ENCODE peak calls at places on chromosomes 7 and 10, in nine cellular contexts. X, Q, K, B, I, C, F, T and E are unnamed samples.
A peak's percentile ranks its signal among the peaks of the same experiment; 100 is the strongest.

GRCh38 chr7:601573-602340 is 82.1 kb upstream of the PDGFA start:
- DNase-seq in X (peak; percentile 76), C (no peak), F (peak; percentile 68), Q (no peak), K (peak; percentile 91), B (peak; percentile 47), T (no peak), I (no peak), E (peak; percentile 49)

GRCh38 chr7:2959343-2959680 is 84.4 kb downstream of the CARD11 start:
- DNase-seq in X (no peak), Q (no peak), K (no peak), C (no peak), B (no peak), I (no peak), F (no peak), T (no peak), E (no peak)

GRCh38 chr7:151927011-151927410 is 29.2 kb upstream of the GALNTL5 start:
- DNase-seq in F (no peak), X (no peak), T (no peak), B (no peak), I (no peak), Q (no peak), C (no peak), K (no peak), E (no peak)

GRCh38 chr7:137716061-137716460 is 130.7 kb downstream of the DGKI start:
- DNase-seq in K (no peak), X (no peak), F (no peak), T (no peak), C (no peak), I (no peak), Q (no peak), B (no peak), E (no peak)

GRCh38 chr7:135858851-135859250 is 110.2 kb upstream of the FAM180A start:
- DNase-seq in C (no peak), Q (no peak), X (no peak), I (no peak), T (no peak), K (no peak), B (no peak), F (no peak), E (no peak)

GRCh38 chr10:33277135-33277536 is 57.3 kb downstream of the NRP1 start:
- DNase-seq in C (peak; percentile 61), I (no peak), X (no peak), K (no peak), Q (no peak), T (no peak), B (peak; percentile 71), F (no peak), E (peak; percentile 68)

GRCh38 chr7:91356915-91357314 is 92.7 kb downstream of the FZD1 start:
- DNase-seq in K (no peak), F (no peak), I (no peak), B (no peak), C (no peak), T (peak; percentile 75), X (no peak), Q (no peak), E (no peak)

GRCh38 chr7:130926021-130926691 is 192.1 kb upstream of the KLF14 start:
- DNase-seq in F (no peak), C (no peak), T (no peak), Q (no peak), X (peak; percentile 48), K (no peak), B (no peak), I (peak; percentile 20), E (no peak)

GRCh38 chr10:73859441-73860049 is 14.8 kb downstream of the CAMK2G start:
- DNase-seq in X (peak; percentile 66), T (no peak), I (no peak), B (peak; percentile 41), Q (no peak), C (no peak), F (peak; percentile 14), K (no peak), E (no peak)

GRCh38 chr7:77450054-77450453 is 33.9 kb upstream of the GSAP start:
- DNase-seq in Q (peak; percentile 26), K (no peak), C (peak; percentile 63), I (no peak), F (no peak), T (no peak), B (peak; percentile 71), X (no peak), E (no peak)

GRCh38 chr10:86938260-86938659 is 19.2 kb downstream of the MMRN2 start:
- DNase-seq in B (no peak), I (no peak), K (no peak), C (no peak), T (no peak), X (no peak), F (no peak), Q (no peak), E (no peak)

GRCh38 chr7:128872394-128872824 is 9.8 kb downstream of the ATP6V1F start:
- DNase-seq in C (no peak), Q (no peak), K (no peak), F (no peak), B (no peak), I (peak; percentile 18), T (no peak), X (no peak), E (no peak)

GRCh38 chr10:100510533-100511308 is 8.9 kb downstream of the SEC31B start:
- DNase-seq in Q (no peak), X (peak; percentile 87), C (no peak), K (no peak), I (peak; percentile 75), B (no peak), T (no peak), F (peak; percentile 23), E (no peak)

GRCh38 chr7:12623885-12624498 is 53.5 kb downstream of the SCIN start:
- DNase-seq in C (peak; percentile 32), X (no peak), T (peak; percentile 26), K (no peak), I (peak; percentile 23), B (peak; percentile 57), F (no peak), Q (peak; percentile 69), E (peak; percentile 54)

GRCh38 chr10:120188950-120189349 is 268.1 kb upstream of the PLPP4 start:
- DNase-seq in Q (no peak), T (no peak), K (no peak), F (no peak), C (no peak), B (no peak), I (no peak), X (no peak), E (no peak)

GRCh38 chr10:13079776-13080050 is 20.2 kb upstream of the OPTN start:
- DNase-seq in Q (no peak), F (no peak), C (no peak), T (no peak), I (peak; percentile 66), B (no peak), X (no peak), K (no peak), E (no peak)

GRCh38 chr10:6787684-6788083 is 207.6 kb upstream of the PRKCQ start:
- DNase-seq in F (no peak), B (no peak), C (no peak), I (no peak), X (no peak), T (no peak), Q (no peak), K (no peak), E (no peak)

GRCh38 chr10:91690412-91690811 is 57.5 kb upstream of the PPP1R3C start:
- DNase-seq in X (no peak), F (no peak), Q (no peak), B (no peak), C (no peak), I (no peak), K (no peak), T (no peak), E (no peak)

GRCh38 chr7:94451276-94451675 is 56.6 kb downstream of the COL1A2 start:
- DNase-seq in Q (no peak), F (no peak), K (no peak), X (no peak), B (no peak), C (no peak), I (no peak), T (peak; percentile 58), E (no peak)

GRCh38 chr10:115936926-115937755 is 335.9 kb downstream of the GFRA1 start:
- DNase-seq in I (no peak), K (no peak), B (peak; percentile 87), F (no peak), Q (peak; percentile 91), C (peak; percentile 87), X (no peak), T (no peak), E (peak; percentile 21)

GRCh38 chr10:13839430-13839986 is 252.7 kb downstream of the PRPF18 start:
- DNase-seq in T (no peak), B (peak; percentile 92), I (no peak), C (peak; percentile 75), F (no peak), X (no peak), Q (peak; percentile 43), K (no peak), E (peak; percentile 68)

GRCh38 chr10:102517553-102517952 is 13.8 kb downstream of the SUFU start:
- DNase-seq in I (no peak), Q (no peak), C (peak; percentile 69), X (no peak), F (no peak), K (no peak), T (no peak), B (peak; percentile 41), E (no peak)

GRCh38 chr7:116628971-116629586 is 42.9 kb upstream of the MET start:
- DNase-seq in C (peak; percentile 7), Q (peak; percentile 93), T (no peak), I (no peak), K (no peak), X (no peak), F (no peak), B (peak; percentile 54), E (peak; percentile 67)

GRCh38 chr7:67598469-67598868 is 601.8 kb downstream of the TYW1 start:
- DNase-seq in C (no peak), B (no peak), F (no peak), T (no peak), K (no peak), X (no peak), I (no peak), Q (no peak), E (no peak)

GRCh38 chr10:72285972-72286521 is 12.3 kb downstream of the DDIT4 start:
- DNase-seq in I (no peak), F (no peak), X (no peak), T (no peak), B (no peak), C (no peak), K (no peak), Q (peak; percentile 27), E (no peak)